ENCODE peak calls at places on chromosomes 12 and 14, in four cellular contexts. P is endothelial cell, M is AG09319, U is right atrium auricular region. Z is an unnamed sample.

GRCh38 chr12:82805812-82806497 is 119.2 kb downstream of the TMTC2 start:
- DNase-seq in P (no peak), M (no peak), U (no peak), Z (no peak)

GRCh38 chr14:32683679-32684078 is 255.0 kb upstream of the NPAS3 start:
- DNase-seq in P (no peak), M (no peak), U (no peak), Z (no peak)

GRCh38 chr12:85363382-85364190 is 83.6 kb downstream of the ALX1 start:
- DNase-seq in P (no peak), M (no peak), U (no peak), Z (no peak)

GRCh38 chr12:123712780-123713319 is 697 bp downstream of the ATP6V0A2 start:
- DNase-seq in P (no peak), M (no peak), U (no peak), Z (no peak)

GRCh38 chr14:91313852-91314251 is 69.3 kb upstream of the GPR68 start:
- DNase-seq in P (no peak), M (no peak), U (no peak), Z (no peak)

GRCh38 chr12:53287741-53288216 is 7.6 kb upstream of the PFDN5 start:
- DNase-seq in P (peak), M (no peak), U (peak), Z (no peak)

GRCh38 chr12:81439344-81439743 is 319.8 kb downstream of the PPFIA2 start:
- DNase-seq in P (no peak), M (no peak), U (no peak), Z (no peak)

GRCh38 chr14:26694521-26694920 is 96.7 kb upstream of the NOVA1 start:
- DNase-seq in P (no peak), M (no peak), U (no peak), Z (no peak)

GRCh38 chr14:105315211-105315721 is 718 bp downstream of the PACS2 start:
- DNase-seq in P (peak), M (no peak), U (peak), Z (no peak)

GRCh38 chr12:115232455-115233156 is 548.6 kb upstream of the TBX3 start:
- DNase-seq in P (no peak), M (no peak), U (no peak), Z (no peak)

GRCh38 chr14:63308723-63309317 is 9.9 kb downstream of the GPHB5 start:
- DNase-seq in P (peak), M (no peak), U (no peak), Z (no peak)

GRCh38 chr12:24838531-24838950 is 110.4 kb downstream of the BCAT1 start:
- DNase-seq in P (no peak), M (peak), U (peak), Z (no peak)

GRCh38 chr12:89461649-89462612 is 62.7 kb downstream of the GALNT4 start:
- DNase-seq in P (no peak), M (peak), U (no peak), Z (no peak)

GRCh38 chr12:113072136-113072535 is 15.6 kb downstream of the DTX1 start:
- DNase-seq in P (no peak), M (no peak), U (no peak), Z (no peak)

GRCh38 chr14:98138666-98139065 is 1133.3 kb downstream of the BCL11B start:
- DNase-seq in P (peak), M (no peak), U (no peak), Z (no peak)

GRCh38 chr12:94805749-94806148 is 155.4 kb upstream of the TMCC3 start:
- DNase-seq in P (no peak), M (peak), U (no peak), Z (no peak)

GRCh38 chr14:40398981-40399380 is 966.7 kb upstream of the FBXO33 start:
- DNase-seq in P (no peak), M (no peak), U (no peak), Z (no peak)

GRCh38 chr12:442235-442884 is 17.4 kb upstream of the B4GALNT3 start:
- DNase-seq in P (peak), M (peak), U (peak), Z (no peak)

GRCh38 chr12:100106861-100107260 is 35.8 kb downstream of the BLTP3B start:
- DNase-seq in P (no peak), M (no peak), U (no peak), Z (no peak)

GRCh38 chr12:120847392-120848157 is 56.6 kb downstream of the SPPL3 start:
- DNase-seq in P (no peak), M (no peak), U (no peak), Z (no peak)

GRCh38 chr14:73829526-73830431 is 21.9 kb upstream of the PTGR2 start:
- DNase-seq in P (no peak), M (peak), U (peak), Z (peak)

GRCh38 chr12:108307006-108307405 is 32.1 kb downstream of the CMKLR1 start:
- DNase-seq in P (no peak), M (peak), U (no peak), Z (no peak)

GRCh38 chr14:95564060-95564459 is 29.2 kb downstream of the GLRX5 start:
- DNase-seq in P (no peak), M (no peak), U (no peak), Z (no peak)

GRCh38 chr14:103372552-103373304 is 12.5 kb upstream of the MARK3 start:
- DNase-seq in P (no peak), M (peak), U (no peak), Z (no peak)

Z was measured in chondrocyte.